ENCODE peak calls at places on chromosomes 4 and X, in ten cellular contexts. Z is LHCN-M2; D is memory B cell; N is NCI-H2029; B is stimulated activated CD4-positive, alpha-beta T cell treated with anti-CD3 and anti-CD28 coated beads, Interleukin-12 subunit alpha, Interleukin-12 subunit beta, amount 100 ng/mL, for 4 hours; I is adrenal gland; S is H54; A is heart right ventricle; R is AG08395; E is lower lobe of right lung. G is an unnamed sample.

GRCh38 chr4:57369446-57369845 is 259.3 kb upstream of the IGFBP7 start:
- DNase-seq in Z (no peak), D (no peak), N (no peak), B (no peak), I (no peak), S (no peak), A (no peak), R (no peak), E (no peak), G (no peak)

GRCh38 chr4:142743071-142743825 is 102.9 kb downstream of the INPP4B start:
- DNase-seq in Z (peak), D (no peak), N (no peak), B (no peak), I (no peak), S (no peak), A (no peak), R (peak), E (no peak), G (no peak)

GRCh38 chrX:129761596-129761995 is 18.2 kb upstream of the SASH3 start:
- DNase-seq in Z (no peak), D (no peak), N (no peak), B (no peak), I (no peak), S (no peak), A (no peak), R (no peak), E (no peak), G (no peak)

GRCh38 chr4:171875291-171875690 is 62.1 kb downstream of the GALNTL6 start:
- DNase-seq in Z (no peak), D (no peak), N (no peak), B (no peak), I (no peak), S (no peak), A (no peak), R (no peak), E (no peak), G (no peak)

GRCh38 chr4:128649161-128649560 is 160.3 kb upstream of the JADE1 start:
- DNase-seq in Z (no peak), D (no peak), N (no peak), B (no peak), I (no peak), S (no peak), A (no peak), R (no peak), E (no peak), G (no peak)

GRCh38 chrX:69128573-69128972 is 36.7 kb downstream of the PJA1 start:
- DNase-seq in Z (no peak), D (no peak), N (no peak), B (no peak), I (peak), S (no peak), A (peak), R (peak), E (peak), G (no peak)

GRCh38 chr4:59869056-59869455 is 1331.1 kb upstream of the ADGRL3 start:
- DNase-seq in Z (no peak), D (no peak), N (no peak), B (no peak), I (no peak), S (no peak), A (no peak), R (no peak), E (no peak), G (no peak)

GRCh38 chrX:112961981-112962380 is 121.3 kb upstream of the AMOT start:
- DNase-seq in Z (no peak), D (no peak), N (no peak), B (no peak), I (no peak), S (no peak), A (no peak), R (no peak), E (no peak), G (no peak)

GRCh38 chr4:63580796-63581475 is 828.3 kb downstream of the TECRL start:
- DNase-seq in Z (no peak), D (no peak), N (no peak), B (no peak), I (no peak), S (no peak), A (no peak), R (no peak), E (no peak), G (no peak)

GRCh38 chr4:121277194-121278105 is 103.4 kb downstream of the QRFPR start:
- DNase-seq in Z (peak), D (no peak), N (no peak), B (no peak), I (no peak), S (peak), A (no peak), R (no peak), E (no peak), G (no peak)

GRCh38 chr4:188032583-188032982 is 37.0 kb downstream of the ZFP42 start:
- DNase-seq in Z (no peak), D (no peak), N (no peak), B (no peak), I (no peak), S (no peak), A (no peak), R (no peak), E (no peak), G (no peak)

GRCh38 chrX:2935364-2935748 is 6.2 kb upstream of the ARSD start:
- DNase-seq in Z (no peak), D (no peak), N (no peak), B (no peak), I (no peak), S (no peak), A (no peak), R (no peak), E (no peak), G (no peak)

GRCh38 chr4:88907478-88907877 is 149.5 kb downstream of the FAM13A start:
- DNase-seq in Z (no peak), D (no peak), N (no peak), B (no peak), I (no peak), S (no peak), A (no peak), R (no peak), E (no peak), G (no peak)

GRCh38 chr4:73070072-73070385 is 513 bp upstream of the COX18 start:
- DNase-seq in Z (no peak), D (no peak), N (peak), B (no peak), I (no peak), S (no peak), A (no peak), R (no peak), E (no peak), G (no peak)

GRCh38 chr4:1023895-1024740 is 12.7 kb downstream of the FGFRL1 start:
- DNase-seq in Z (no peak), D (no peak), N (no peak), B (no peak), I (no peak), S (no peak), A (no peak), R (no peak), E (no peak), G (no peak)

GRCh38 chrX:103831342-103831802 is 685 bp downstream of the RAB9B start:
- DNase-seq in Z (no peak), D (no peak), N (peak), B (peak), I (peak), S (no peak), A (peak), R (peak), E (no peak), G (no peak)

GRCh38 chr4:87073187-87073569 is 138.4 kb downstream of the AFF1 start:
- DNase-seq in Z (no peak), D (peak), N (peak), B (no peak), I (no peak), S (no peak), A (no peak), R (no peak), E (no peak), G (no peak)

GRCh38 chrX:97629597-97629985 is 745.9 kb downstream of the RPA4 start:
- DNase-seq in Z (no peak), D (no peak), N (peak), B (no peak), I (no peak), S (no peak), A (no peak), R (no peak), E (no peak), G (no peak)

GRCh38 chr4:187354740-187355139 is 631.1 kb upstream of the FAT1 start:
- DNase-seq in Z (no peak), D (no peak), N (no peak), B (no peak), I (no peak), S (no peak), A (no peak), R (no peak), E (no peak), G (no peak)

GRCh38 chr4:31343058-31343457 is 622.9 kb downstream of the PCDH7 start:
- DNase-seq in Z (no peak), D (no peak), N (no peak), B (no peak), I (no peak), S (no peak), A (no peak), R (no peak), E (no peak), G (no peak)

GRCh38 chrX:108090474-108091265 is 672 bp downstream of the PSMD10 start:
- DNase-seq in Z (peak), D (no peak), N (no peak), B (no peak), I (no peak), S (no peak), A (no peak), R (peak), E (no peak), G (no peak)

GRCh38 chr4:109622581-109622980 is 62.5 kb downstream of the MCUB start:
- DNase-seq in Z (no peak), D (no peak), N (no peak), B (no peak), I (no peak), S (no peak), A (no peak), R (no peak), E (no peak), G (no peak)

GRCh38 chrX:150664290-150664689 is 28.9 kb upstream of the MTMR1 start:
- DNase-seq in Z (peak), D (no peak), N (peak), B (no peak), I (peak), S (peak), A (peak), R (no peak), E (peak), G (no peak)

GRCh38 chr4:176319704-176320339 is at the start of gene SPCS3:
- DNase-seq in Z (peak), D (peak), N (peak), B (peak), I (peak), S (peak), A (peak), R (peak), E (peak), G (peak)

GRCh38 chrX:123121241-123121640 is 62.8 kb upstream of the GRIA3 start:
- DNase-seq in Z (no peak), D (no peak), N (no peak), B (no peak), I (no peak), S (no peak), A (no peak), R (peak), E (no peak), G (no peak)

GRCh38 chr4:120869511-120870278 is 52.8 kb downstream of the PRDM5 start:
- DNase-seq in Z (no peak), D (no peak), N (peak), B (no peak), I (no peak), S (no peak), A (no peak), R (no peak), E (no peak), G (no peak)

GRCh38 chr4:52015366-52015765 is 4.8 kb downstream of the LRRC66 start:
- DNase-seq in Z (peak), D (no peak), N (no peak), B (no peak), I (no peak), S (no peak), A (no peak), R (no peak), E (no peak), G (no peak)

GRCh38 chrX:8971116-8971515 is 62.8 kb downstream of the FAM9B start:
- DNase-seq in Z (peak), D (peak), N (no peak), B (no peak), I (no peak), S (no peak), A (no peak), R (peak), E (no peak), G (no peak)

GRCh38 chr4:108333353-108333920 is 164.7 kb upstream of the LEF1 start:
- DNase-seq in Z (no peak), D (no peak), N (no peak), B (no peak), I (no peak), S (no peak), A (no peak), R (no peak), E (no peak), G (no peak)